ENCODE peak calls at places on chromosomes 6 and 20, in seven cellular contexts. K is IMR-90, J is uterus, N is NB4, R is stomach, D is heart left ventricle, L is tibial nerve. M is an unnamed sample.

GRCh38 chr6:77092971-77093370 is 370.3 kb downstream of the HTR1B start:
- DNase-seq in K (peak; percentile 85), J (no peak), N (no peak), R (no peak), D (no peak), L (no peak), M (no peak)

GRCh38 chr6:45922728-45923351 is 92.8 kb downstream of the CLIC5 start:
- DNase-seq in K (peak; percentile 61), J (peak; percentile 56), N (peak; percentile 80), R (peak; percentile 53), D (peak; percentile 62), L (peak; percentile 79), M (peak; percentile 92)

GRCh38 chr20:59993736-59994484 is 35.7 kb downstream of the CDH26 start:
- DNase-seq in K (no peak), J (no peak), N (no peak), R (no peak), D (no peak), L (no peak), M (no peak)

GRCh38 chr20:58694241-58695083 is 1.9 kb downstream of the NPEPL1 start:
- DNase-seq in K (no peak), J (no peak), N (no peak), R (no peak), D (no peak), L (no peak), M (no peak)

GRCh38 chr6:129890164-129890563 is 29.0 kb upstream of the TMEM244 start:
- DNase-seq in K (peak; percentile 78), J (no peak), N (peak; percentile 24), R (no peak), D (no peak), L (no peak), M (no peak)

GRCh38 chr6:149228276-149228962 is 89.1 kb upstream of the TAB2 start:
- DNase-seq in K (no peak), J (no peak), N (no peak), R (no peak), D (no peak), L (no peak), M (no peak)

GRCh38 chr6:53306819-53307347 is 41.9 kb downstream of the ELOVL5 start:
- DNase-seq in K (peak; percentile 49), J (no peak), N (no peak), R (no peak), D (no peak), L (no peak), M (no peak)

GRCh38 chr6:50128420-50129005 is 78.8 kb upstream of the DEFB112 start:
- DNase-seq in K (peak; percentile 24), J (no peak), N (peak; percentile 29), R (no peak), D (no peak), L (no peak), M (no peak)

GRCh38 chr20:36472656-36473071 is 68.7 kb upstream of the MYL9 start:
- DNase-seq in K (no peak), J (peak; percentile 43), N (no peak), R (peak; percentile 54), D (peak; percentile 61), L (no peak), M (peak; percentile 68)

GRCh38 chr6:142885182-142885867 is 59.7 kb downstream of the HIVEP2 start:
- DNase-seq in K (peak; percentile 99), J (peak; percentile 48), N (peak; percentile 89), R (no peak), D (peak; percentile 67), L (peak; percentile 31), M (no peak)

GRCh38 chr6:34518669-34519365 is 37.3 kb downstream of the SPDEF start:
- DNase-seq in K (no peak), J (no peak), N (no peak), R (no peak), D (no peak), L (no peak), M (no peak)

GRCh38 chr6:152573762-152574161 is 63.4 kb downstream of the SYNE1 start:
- DNase-seq in K (peak; percentile 18), J (no peak), N (no peak), R (no peak), D (no peak), L (no peak), M (no peak)

GRCh38 chr20:32792316-32792715 is 27.4 kb upstream of the MAPRE1 start:
- DNase-seq in K (peak; percentile 23), J (no peak), N (peak; percentile 87), R (no peak), D (no peak), L (no peak), M (no peak)

GRCh38 chr20:41895216-41895615 is 277.0 kb upstream of the CHD6 start:
- DNase-seq in K (no peak), J (no peak), N (no peak), R (no peak), D (no peak), L (no peak), M (no peak)

GRCh38 chr6:35317483-35318199 is 20.0 kb downstream of the DEF6 start:
- DNase-seq in K (no peak), J (no peak), N (no peak), R (no peak), D (no peak), L (no peak), M (no peak)

GRCh38 chr6:123802351-123802696 is 1.3 kb upstream of the NKAIN2 start:
- DNase-seq in K (no peak), J (no peak), N (no peak), R (no peak), D (no peak), L (no peak), M (no peak)

GRCh38 chr20:57092112-57092899 is 174.1 kb downstream of the BMP7 start:
- DNase-seq in K (peak; percentile 26), J (no peak), N (peak; percentile 87), R (peak; percentile 64), D (peak; percentile 52), L (peak; percentile 33), M (no peak)

GRCh38 chr6:6806793-6807518 is 218.4 kb downstream of the LY86 start:
- DNase-seq in K (no peak), J (no peak), N (peak; percentile 96), R (peak; percentile 41), D (peak; percentile 59), L (peak; percentile 49), M (peak; percentile 88)

GRCh38 chr6:75619230-75619899 is 17.7 kb downstream of the SENP6 start:
- DNase-seq in K (peak; percentile 22), J (no peak), N (no peak), R (no peak), D (no peak), L (no peak), M (no peak)

GRCh38 chr6:170347091-170347490 is 40.5 kb downstream of the FAM120B start:
- DNase-seq in K (peak; percentile 51), J (no peak), N (no peak), R (no peak), D (no peak), L (no peak), M (no peak)

GRCh38 chr20:7996898-7997297 is 22.7 kb downstream of the TMX4 start:
- DNase-seq in K (no peak), J (no peak), N (no peak), R (no peak), D (no peak), L (no peak), M (no peak)

GRCh38 chr6:156767603-156768467 is 9.3 kb upstream of the ARID1B start:
- DNase-seq in K (peak; percentile 68), J (no peak), N (peak; percentile 39), R (no peak), D (no peak), L (no peak), M (no peak)
- TF ChIP-seq CTCF in K (no peak), J (no peak), N (no peak), R (no peak), D (no peak), L (no peak), M (no peak)

DNA sequence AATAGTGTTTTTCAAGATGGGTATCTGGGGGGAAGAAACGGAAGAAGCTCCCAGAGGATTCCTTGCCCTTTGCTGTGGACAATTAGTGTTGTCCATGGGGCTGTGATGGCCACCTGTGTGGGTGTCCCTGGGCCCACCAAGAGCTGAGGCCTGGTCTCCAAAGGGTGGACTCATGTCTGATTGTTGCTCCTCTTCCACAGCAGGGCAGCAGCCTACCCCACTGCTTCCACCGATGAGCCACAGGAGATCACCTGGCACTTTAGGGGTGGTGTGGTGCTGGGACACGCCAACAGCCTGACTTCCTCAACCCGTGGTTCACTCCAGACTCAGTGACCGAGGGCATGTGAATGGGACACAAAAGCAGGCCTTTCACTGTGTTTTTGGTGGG is 25.1 kb downstream of the PRPH2 start:
- DNase-seq in K (no peak), J (no peak), N (no peak), R (no peak), D (no peak), L (no peak), M (peak; percentile 56)
- TF ChIP-seq POLR2A in K (no peak), J (no peak), N (no peak), R (no peak), D (no peak), L (no peak), M (no peak)

DNA sequence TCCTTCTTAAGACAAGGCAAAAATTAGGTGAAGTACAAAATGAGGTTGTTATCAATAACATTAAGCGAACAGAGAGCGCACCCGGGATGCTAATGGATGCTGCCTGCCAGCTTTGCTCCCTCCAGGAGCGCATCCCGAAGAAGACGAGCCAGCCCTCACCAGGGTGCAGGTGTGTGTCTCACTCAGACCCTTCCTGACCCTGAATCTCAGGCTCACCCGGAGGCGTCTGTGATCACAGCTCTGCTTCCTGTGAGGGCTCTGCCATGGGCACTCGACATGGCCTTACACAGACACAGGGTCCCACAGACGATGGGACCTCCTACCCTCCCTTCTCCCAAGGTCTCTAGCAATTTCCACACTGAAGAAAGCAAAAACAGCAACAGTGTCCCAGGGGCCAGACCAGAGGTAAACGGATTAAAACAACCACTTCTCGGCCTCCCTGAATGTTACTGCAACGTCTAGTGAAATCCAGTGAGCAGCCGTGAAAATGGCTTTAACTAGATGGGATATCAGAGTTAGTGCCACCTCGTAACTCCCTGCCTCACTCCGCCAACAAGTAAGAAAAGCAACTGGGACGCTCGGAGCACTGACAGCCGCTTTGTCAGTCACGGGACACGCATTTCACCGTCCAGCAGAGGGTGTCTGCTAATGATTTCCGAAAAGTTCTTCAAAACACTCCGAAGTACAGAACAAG is 11.7 kb downstream of the ZBTB46 start:
- DNase-seq in K (peak; percentile 45), J (peak; percentile 51), N (peak; percentile 35), R (no peak), D (no peak), L (peak; percentile 45), M (no peak)
- H3K4me3 ChIP-seq in K (no peak overlapping the region), J (peak overlapping the region; percentile 8), N (no peak overlapping the region), R (peak overlapping the region; percentile 7), D (no peak overlapping the region), L (no peak overlapping the region), M (no peak overlapping the region)

GRCh38 chr6:43770417-43771209 is 602 bp downstream of the VEGFA start:
- DNase-seq in K (peak; percentile 69), J (peak; percentile 57), N (peak; percentile 86), R (peak; percentile 63), D (peak; percentile 90), L (no peak), M (peak; percentile 50)

GRCh38 chr6:43769526-43770416 is at the start of gene VEGFA:
- DNase-seq in K (peak; percentile 90), J (peak; percentile 91), N (peak; percentile 92), R (peak; percentile 92), D (peak; percentile 93), L (peak; percentile 93), M (peak; percentile 98)

GRCh38 chr6:43767553-43768505 is 2.2 kb upstream of the VEGFA start:
- DNase-seq in K (no peak), J (no peak), N (no peak), R (peak; percentile 67), D (no peak), L (no peak), M (no peak)

GRCh38 chr6:43768506-43768860 is 1.5 kb upstream of the VEGFA start:
- DNase-seq in K (no peak), J (no peak), N (no peak), R (no peak), D (no peak), L (no peak), M (no peak)

GRCh38 chr6:43768983-43769525 is 957 bp upstream of the VEGFA start:
- DNase-seq in K (peak; percentile 91), J (peak; percentile 91), N (peak; percentile 30), R (no peak), D (peak; percentile 87), L (no peak), M (no peak)
- TF ChIP-seq CTCF in K (no peak), J (no peak), N (no peak), R (no peak), D (no peak), L (no peak), M (no peak)